ENCODE peak calls at places on chromosomes 16 and 17, in ten cellular contexts. One of them, this sample, is unnamed.

GRCh38 chr17:42251115-42251514 is 25.1 kb downstream of the STAT5B start:
- DNase-seq in IMR-90: no peak
- DNase-seq in CD8-positive, alpha-beta T cell: no peak
- DNase-seq in DND-41: no peak
- DNase-seq in OCI-LY7: no peak
- DNase-seq in Peyer's patch: no peak
- DNase-seq in cardiac muscle cell: peak
- DNase-seq in thoracic aorta: no peak
- DNase-seq in breast epithelium: no peak
- DNase-seq in pancreas: no peak
- DNase-seq in this sample: no peak

GRCh38 chr17:76529643-76530488 is 7.6 kb downstream of the CYGB start:
- DNase-seq in thoracic aorta: peak
- DNase-seq in breast epithelium: peak
- DNase-seq in DND-41: no peak
- DNase-seq in OCI-LY7: peak
- DNase-seq in CD8-positive, alpha-beta T cell: no peak
- DNase-seq in Peyer's patch: no peak
- DNase-seq in pancreas: peak
- DNase-seq in IMR-90: peak
- DNase-seq in cardiac muscle cell: peak
- DNase-seq in this sample: no peak

GRCh38 chr16:2027024-2028010 is 615 bp downstream of the NHERF2 start:
- DNase-seq in pancreas: no peak
- DNase-seq in DND-41: no peak
- DNase-seq in cardiac muscle cell: peak
- DNase-seq in OCI-LY7: peak
- DNase-seq in Peyer's patch: no peak
- DNase-seq in thoracic aorta: no peak
- DNase-seq in breast epithelium: no peak
- DNase-seq in IMR-90: peak
- DNase-seq in CD8-positive, alpha-beta T cell: no peak
- DNase-seq in this sample: no peak

GRCh38 chr17:47982091-47982617 is 11.2 kb downstream of the CDK5RAP3 start:
- DNase-seq in cardiac muscle cell: no peak
- DNase-seq in breast epithelium: no peak
- DNase-seq in thoracic aorta: no peak
- DNase-seq in IMR-90: no peak
- DNase-seq in DND-41: no peak
- DNase-seq in pancreas: no peak
- DNase-seq in CD8-positive, alpha-beta T cell: no peak
- DNase-seq in OCI-LY7: no peak
- DNase-seq in Peyer's patch: no peak
- DNase-seq in this sample: no peak

GRCh38 chr17:81898029-81898866 is 3.8 kb upstream of the NPB start:
- DNase-seq in pancreas: no peak
- DNase-seq in CD8-positive, alpha-beta T cell: no peak
- DNase-seq in cardiac muscle cell: peak
- DNase-seq in OCI-LY7: no peak
- DNase-seq in thoracic aorta: no peak
- DNase-seq in IMR-90: peak
- DNase-seq in breast epithelium: no peak
- DNase-seq in Peyer's patch: no peak
- DNase-seq in DND-41: no peak
- DNase-seq in this sample: no peak

GRCh38 chr17:57357392-57357784 is 101.1 kb downstream of the MSI2 start:
- DNase-seq in CD8-positive, alpha-beta T cell: no peak
- DNase-seq in pancreas: peak
- DNase-seq in Peyer's patch: peak
- DNase-seq in OCI-LY7: peak
- DNase-seq in cardiac muscle cell: no peak
- DNase-seq in breast epithelium: peak
- DNase-seq in IMR-90: no peak
- DNase-seq in DND-41: peak
- DNase-seq in thoracic aorta: no peak
- DNase-seq in this sample: peak

GRCh38 chr17:12794919-12795517 is 5.7 kb downstream of the ARHGAP44 start:
- DNase-seq in cardiac muscle cell: no peak
- DNase-seq in OCI-LY7: no peak
- DNase-seq in thoracic aorta: no peak
- DNase-seq in IMR-90: no peak
- DNase-seq in pancreas: no peak
- DNase-seq in DND-41: no peak
- DNase-seq in CD8-positive, alpha-beta T cell: no peak
- DNase-seq in Peyer's patch: no peak
- DNase-seq in breast epithelium: no peak
- DNase-seq in this sample: no peak

GRCh38 chr16:80122155-80122554 is 418.6 kb upstream of the DYNLRB2 start:
- DNase-seq in Peyer's patch: no peak
- DNase-seq in thoracic aorta: no peak
- DNase-seq in breast epithelium: no peak
- DNase-seq in IMR-90: no peak
- DNase-seq in pancreas: no peak
- DNase-seq in CD8-positive, alpha-beta T cell: no peak
- DNase-seq in DND-41: no peak
- DNase-seq in cardiac muscle cell: peak
- DNase-seq in OCI-LY7: no peak
- DNase-seq in this sample: no peak

GRCh38 chr16:89827383-89828198 is 684 bp upstream of the SPIRE2 start:
- DNase-seq in CD8-positive, alpha-beta T cell: no peak
- DNase-seq in OCI-LY7: no peak
- DNase-seq in IMR-90: peak
- DNase-seq in Peyer's patch: no peak
- DNase-seq in pancreas: no peak
- DNase-seq in cardiac muscle cell: peak
- DNase-seq in thoracic aorta: no peak
- DNase-seq in breast epithelium: peak
- DNase-seq in DND-41: no peak
- DNase-seq in this sample: peak

GRCh38 chr16:12837756-12838155 is 34.1 kb upstream of the CPPED1 start:
- DNase-seq in pancreas: no peak
- DNase-seq in Peyer's patch: no peak
- DNase-seq in breast epithelium: no peak
- DNase-seq in CD8-positive, alpha-beta T cell: no peak
- DNase-seq in thoracic aorta: no peak
- DNase-seq in IMR-90: no peak
- DNase-seq in DND-41: no peak
- DNase-seq in OCI-LY7: no peak
- DNase-seq in cardiac muscle cell: no peak
- DNase-seq in this sample: no peak

GRCh38 chr16:50393461-50394214 is 24.9 kb upstream of the BRD7 start:
- DNase-seq in CD8-positive, alpha-beta T cell: no peak
- DNase-seq in thoracic aorta: no peak
- DNase-seq in OCI-LY7: no peak
- DNase-seq in cardiac muscle cell: no peak
- DNase-seq in Peyer's patch: no peak
- DNase-seq in IMR-90: no peak
- DNase-seq in DND-41: no peak
- DNase-seq in breast epithelium: no peak
- DNase-seq in pancreas: no peak
- DNase-seq in this sample: no peak

GRCh38 chr16:87017388-87018012 is 299.7 kb downstream of the C16orf95 start:
- DNase-seq in CD8-positive, alpha-beta T cell: no peak
- DNase-seq in IMR-90: peak
- DNase-seq in Peyer's patch: no peak
- DNase-seq in breast epithelium: no peak
- DNase-seq in thoracic aorta: no peak
- DNase-seq in pancreas: no peak
- DNase-seq in cardiac muscle cell: peak
- DNase-seq in DND-41: no peak
- DNase-seq in OCI-LY7: no peak
- DNase-seq in this sample: no peak

GRCh38 chr16:6190756-6191155 is 1093.2 kb upstream of the EEF2KMT start:
- DNase-seq in OCI-LY7: no peak
- DNase-seq in pancreas: no peak
- DNase-seq in breast epithelium: no peak
- DNase-seq in DND-41: no peak
- DNase-seq in IMR-90: no peak
- DNase-seq in Peyer's patch: no peak
- DNase-seq in thoracic aorta: no peak
- DNase-seq in cardiac muscle cell: no peak
- DNase-seq in CD8-positive, alpha-beta T cell: no peak
- DNase-seq in this sample: no peak

GRCh38 chr17:34798581-34798980 is 162.7 kb downstream of the CCT6B start:
- DNase-seq in pancreas: no peak
- DNase-seq in CD8-positive, alpha-beta T cell: no peak
- DNase-seq in IMR-90: no peak
- DNase-seq in OCI-LY7: no peak
- DNase-seq in DND-41: no peak
- DNase-seq in Peyer's patch: no peak
- DNase-seq in breast epithelium: no peak
- DNase-seq in thoracic aorta: no peak
- DNase-seq in cardiac muscle cell: no peak
- DNase-seq in this sample: no peak

GRCh38 chr17:14813649-14814048 is 451.5 kb downstream of the PMP22 start:
- DNase-seq in DND-41: peak
- DNase-seq in thoracic aorta: no peak
- DNase-seq in cardiac muscle cell: peak
- DNase-seq in Peyer's patch: no peak
- DNase-seq in CD8-positive, alpha-beta T cell: no peak
- DNase-seq in OCI-LY7: peak
- DNase-seq in pancreas: no peak
- DNase-seq in IMR-90: no peak
- DNase-seq in breast epithelium: no peak
- DNase-seq in this sample: no peak

GRCh38 chr16:56372938-56373337 is 52.4 kb downstream of the AMFR start:
- DNase-seq in breast epithelium: no peak
- DNase-seq in cardiac muscle cell: no peak
- DNase-seq in IMR-90: peak
- DNase-seq in OCI-LY7: no peak
- DNase-seq in CD8-positive, alpha-beta T cell: no peak
- DNase-seq in Peyer's patch: no peak
- DNase-seq in DND-41: no peak
- DNase-seq in thoracic aorta: no peak
- DNase-seq in pancreas: no peak
- DNase-seq in this sample: no peak

GRCh38 chr16:56370836-56371235 is 54.5 kb downstream of the AMFR start:
- DNase-seq in IMR-90: peak
- DNase-seq in OCI-LY7: no peak
- DNase-seq in breast epithelium: no peak
- DNase-seq in cardiac muscle cell: peak
- DNase-seq in Peyer's patch: no peak
- DNase-seq in pancreas: no peak
- DNase-seq in thoracic aorta: no peak
- DNase-seq in DND-41: no peak
- DNase-seq in CD8-positive, alpha-beta T cell: no peak
- DNase-seq in this sample: no peak

GRCh38 chr16:56370185-56370584 is 55.2 kb downstream of the AMFR start:
- DNase-seq in DND-41: no peak
- DNase-seq in IMR-90: no peak
- DNase-seq in OCI-LY7: no peak
- DNase-seq in breast epithelium: no peak
- DNase-seq in Peyer's patch: no peak
- DNase-seq in cardiac muscle cell: peak
- DNase-seq in CD8-positive, alpha-beta T cell: no peak
- DNase-seq in thoracic aorta: no peak
- DNase-seq in pancreas: no peak
- DNase-seq in this sample: no peak

GRCh38 chr16:56372013-56372634 is 53.2 kb downstream of the AMFR start:
- DNase-seq in pancreas: no peak
- DNase-seq in OCI-LY7: no peak
- DNase-seq in DND-41: peak
- DNase-seq in Peyer's patch: no peak
- DNase-seq in breast epithelium: no peak
- DNase-seq in cardiac muscle cell: no peak
- DNase-seq in thoracic aorta: no peak
- DNase-seq in IMR-90: no peak
- DNase-seq in CD8-positive, alpha-beta T cell: no peak
- DNase-seq in this sample: no peak

GRCh38 chr16:56371383-56371937 is 53.9 kb downstream of the AMFR start:
- DNase-seq in thoracic aorta: no peak
- DNase-seq in Peyer's patch: no peak
- DNase-seq in breast epithelium: no peak
- DNase-seq in cardiac muscle cell: no peak
- DNase-seq in IMR-90: no peak
- DNase-seq in DND-41: no peak
- DNase-seq in pancreas: no peak
- DNase-seq in CD8-positive, alpha-beta T cell: no peak
- DNase-seq in OCI-LY7: no peak
- DNase-seq in this sample: no peak
- H3K27ac ChIP-seq in thoracic aorta: peak
- H3K27ac ChIP-seq in Peyer's patch: no peak
- H3K27ac ChIP-seq in breast epithelium: peak
- H3K27ac ChIP-seq in cardiac muscle cell: no peak
- H3K27ac ChIP-seq in IMR-90: peak
- H3K27ac ChIP-seq in DND-41: no peak
- H3K27ac ChIP-seq in pancreas: peak
- H3K27ac ChIP-seq in CD8-positive, alpha-beta T cell: no peak
- H3K27ac ChIP-seq in OCI-LY7: no peak
- H3K27ac ChIP-seq in this sample: no peak

GRCh38 chr16:22304411-22304810 is 7.2 kb downstream of the POLR3E start:
- DNase-seq in OCI-LY7: no peak
- DNase-seq in DND-41: no peak
- DNase-seq in Peyer's patch: no peak
- DNase-seq in thoracic aorta: no peak
- DNase-seq in CD8-positive, alpha-beta T cell: no peak
- DNase-seq in pancreas: no peak
- DNase-seq in IMR-90: no peak
- DNase-seq in breast epithelium: no peak
- DNase-seq in cardiac muscle cell: no peak
- DNase-seq in this sample: no peak
- H3K27ac ChIP-seq in OCI-LY7: no peak
- H3K27ac ChIP-seq in DND-41: no peak
- H3K27ac ChIP-seq in Peyer's patch: no peak
- H3K27ac ChIP-seq in thoracic aorta: no peak
- H3K27ac ChIP-seq in CD8-positive, alpha-beta T cell: no peak
- H3K27ac ChIP-seq in pancreas: no peak
- H3K27ac ChIP-seq in IMR-90: no peak
- H3K27ac ChIP-seq in breast epithelium: no peak
- H3K27ac ChIP-seq in cardiac muscle cell: no peak
- H3K27ac ChIP-seq in this sample: no peak

GRCh38 chr16:15854061-15854460 is 2.8 kb downstream of the MYH11 start:
- DNase-seq in cardiac muscle cell: no peak
- DNase-seq in CD8-positive, alpha-beta T cell: no peak
- DNase-seq in IMR-90: no peak
- DNase-seq in OCI-LY7: peak
- DNase-seq in Peyer's patch: no peak
- DNase-seq in DND-41: no peak
- DNase-seq in thoracic aorta: no peak
- DNase-seq in breast epithelium: no peak
- DNase-seq in pancreas: no peak
- DNase-seq in this sample: no peak
- H3K27ac ChIP-seq in cardiac muscle cell: no peak
- H3K27ac ChIP-seq in CD8-positive, alpha-beta T cell: no peak
- H3K27ac ChIP-seq in IMR-90: no peak
- H3K27ac ChIP-seq in OCI-LY7: peak
- H3K27ac ChIP-seq in Peyer's patch: no peak
- H3K27ac ChIP-seq in DND-41: no peak
- H3K27ac ChIP-seq in thoracic aorta: peak
- H3K27ac ChIP-seq in breast epithelium: peak
- H3K27ac ChIP-seq in pancreas: no peak
- H3K27ac ChIP-seq in this sample: no peak

DNA sequence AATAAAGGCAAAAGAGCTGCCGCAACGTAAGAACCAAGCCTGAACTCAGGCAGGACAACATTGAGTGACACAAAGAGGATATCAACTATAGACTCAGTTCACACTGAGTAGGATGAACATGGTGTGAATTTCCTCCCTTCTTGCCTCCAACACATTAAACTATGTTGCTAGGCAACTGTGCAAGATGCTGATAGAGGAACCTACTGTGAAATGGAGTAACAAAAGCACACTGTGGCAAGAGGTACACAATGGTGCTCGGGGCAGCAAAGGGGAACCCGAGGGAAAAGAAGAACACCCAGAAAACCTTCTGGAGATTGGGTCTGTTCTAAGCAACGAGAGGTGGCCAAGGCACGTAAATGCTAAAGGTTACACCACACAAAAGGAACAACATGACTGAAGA is 34.1 kb downstream of the GRB2 start:
- DNase-seq in Peyer's patch: no peak
- DNase-seq in cardiac muscle cell: no peak
- DNase-seq in pancreas: no peak
- DNase-seq in thoracic aorta: no peak
- DNase-seq in IMR-90: no peak
- DNase-seq in DND-41: no peak
- DNase-seq in OCI-LY7: peak
- DNase-seq in CD8-positive, alpha-beta T cell: no peak
- DNase-seq in breast epithelium: no peak
- DNase-seq in this sample: no peak
- H3K27ac ChIP-seq in Peyer's patch: no peak
- H3K27ac ChIP-seq in cardiac muscle cell: no peak
- H3K27ac ChIP-seq in pancreas: no peak
- H3K27ac ChIP-seq in thoracic aorta: peak
- H3K27ac ChIP-seq in IMR-90: no peak
- H3K27ac ChIP-seq in DND-41: no peak
- H3K27ac ChIP-seq in OCI-LY7: peak
- H3K27ac ChIP-seq in CD8-positive, alpha-beta T cell: no peak
- H3K27ac ChIP-seq in breast epithelium: no peak
- H3K27ac ChIP-seq in this sample: peak